ENCODE peak calls at places on chromosomes 13 and 19, in ten cellular contexts. One of them, this sample, is unnamed.

GRCh38 chr13:57627663-57628062 is 3.9 kb upstream of the PCDH17 start:
- DNase-seq in fibroblast of lung: peak; percentile 59
- DNase-seq in right atrium auricular region: no peak
- DNase-seq in fibroblast of the aortic adventitia: peak; percentile 32
- DNase-seq in WERI-Rb-1: no peak
- DNase-seq in AG10803: peak; percentile 7
- DNase-seq in body of pancreas: no peak
- DNase-seq in heart right ventricle: no peak
- DNase-seq in IMR-90: peak; percentile 2
- DNase-seq in left lung: no peak
- DNase-seq in this sample: no peak

GRCh38 chr13:101139076-101139475 is 277.2 kb downstream of the NALCN start:
- DNase-seq in IMR-90: no peak
- DNase-seq in left lung: no peak
- DNase-seq in body of pancreas: no peak
- DNase-seq in fibroblast of lung: no peak
- DNase-seq in heart right ventricle: no peak
- DNase-seq in AG10803: peak; percentile 14
- DNase-seq in fibroblast of the aortic adventitia: no peak
- DNase-seq in right atrium auricular region: no peak
- DNase-seq in WERI-Rb-1: no peak
- DNase-seq in this sample: no peak

GRCh38 chr13:40204246-40204645 is 462.2 kb downstream of the FOXO1 start:
- DNase-seq in heart right ventricle: no peak
- DNase-seq in WERI-Rb-1: no peak
- DNase-seq in left lung: no peak
- DNase-seq in AG10803: no peak
- DNase-seq in fibroblast of the aortic adventitia: no peak
- DNase-seq in fibroblast of lung: no peak
- DNase-seq in body of pancreas: no peak
- DNase-seq in IMR-90: no peak
- DNase-seq in right atrium auricular region: no peak
- DNase-seq in this sample: no peak

GRCh38 chr19:35557539-35558399 is 5.7 kb downstream of the ATP4A start:
- DNase-seq in IMR-90: peak; percentile 33
- DNase-seq in fibroblast of lung: peak; percentile 48
- DNase-seq in right atrium auricular region: no peak
- DNase-seq in WERI-Rb-1: peak; percentile 93
- DNase-seq in fibroblast of the aortic adventitia: peak; percentile 16
- DNase-seq in body of pancreas: peak; percentile 94
- DNase-seq in left lung: peak; percentile 60
- DNase-seq in AG10803: peak; percentile 12
- DNase-seq in heart right ventricle: peak; percentile 35
- DNase-seq in this sample: peak; percentile 51

GRCh38 chr13:111904701-111905608 is 162.0 kb upstream of the SOX1 start:
- DNase-seq in body of pancreas: no peak
- DNase-seq in IMR-90: no peak
- DNase-seq in fibroblast of lung: no peak
- DNase-seq in fibroblast of the aortic adventitia: no peak
- DNase-seq in WERI-Rb-1: peak; percentile 3
- DNase-seq in left lung: peak; percentile 9
- DNase-seq in AG10803: no peak
- DNase-seq in heart right ventricle: no peak
- DNase-seq in right atrium auricular region: peak; percentile 51
- DNase-seq in this sample: no peak

GRCh38 chr13:98214707-98215106 is 37.6 kb upstream of the RNF113B start:
- DNase-seq in AG10803: no peak
- DNase-seq in heart right ventricle: no peak
- DNase-seq in fibroblast of lung: no peak
- DNase-seq in WERI-Rb-1: no peak
- DNase-seq in IMR-90: no peak
- DNase-seq in fibroblast of the aortic adventitia: no peak
- DNase-seq in body of pancreas: peak; percentile 66
- DNase-seq in left lung: no peak
- DNase-seq in right atrium auricular region: no peak
- DNase-seq in this sample: no peak

GRCh38 chr19:43620061-43621001 is 902 bp upstream of the ZNF428 start:
- DNase-seq in fibroblast of lung: no peak
- DNase-seq in AG10803: no peak
- DNase-seq in IMR-90: no peak
- DNase-seq in right atrium auricular region: no peak
- DNase-seq in left lung: no peak
- DNase-seq in WERI-Rb-1: no peak
- DNase-seq in body of pancreas: no peak
- DNase-seq in fibroblast of the aortic adventitia: no peak
- DNase-seq in heart right ventricle: no peak
- DNase-seq in this sample: no peak

GRCh38 chr13:107817652-107818287 is 397.6 kb downstream of the LIG4 start:
- DNase-seq in AG10803: no peak
- DNase-seq in left lung: no peak
- DNase-seq in fibroblast of the aortic adventitia: no peak
- DNase-seq in heart right ventricle: no peak
- DNase-seq in right atrium auricular region: no peak
- DNase-seq in IMR-90: no peak
- DNase-seq in WERI-Rb-1: no peak
- DNase-seq in fibroblast of lung: no peak
- DNase-seq in body of pancreas: no peak
- DNase-seq in this sample: no peak

DNA sequence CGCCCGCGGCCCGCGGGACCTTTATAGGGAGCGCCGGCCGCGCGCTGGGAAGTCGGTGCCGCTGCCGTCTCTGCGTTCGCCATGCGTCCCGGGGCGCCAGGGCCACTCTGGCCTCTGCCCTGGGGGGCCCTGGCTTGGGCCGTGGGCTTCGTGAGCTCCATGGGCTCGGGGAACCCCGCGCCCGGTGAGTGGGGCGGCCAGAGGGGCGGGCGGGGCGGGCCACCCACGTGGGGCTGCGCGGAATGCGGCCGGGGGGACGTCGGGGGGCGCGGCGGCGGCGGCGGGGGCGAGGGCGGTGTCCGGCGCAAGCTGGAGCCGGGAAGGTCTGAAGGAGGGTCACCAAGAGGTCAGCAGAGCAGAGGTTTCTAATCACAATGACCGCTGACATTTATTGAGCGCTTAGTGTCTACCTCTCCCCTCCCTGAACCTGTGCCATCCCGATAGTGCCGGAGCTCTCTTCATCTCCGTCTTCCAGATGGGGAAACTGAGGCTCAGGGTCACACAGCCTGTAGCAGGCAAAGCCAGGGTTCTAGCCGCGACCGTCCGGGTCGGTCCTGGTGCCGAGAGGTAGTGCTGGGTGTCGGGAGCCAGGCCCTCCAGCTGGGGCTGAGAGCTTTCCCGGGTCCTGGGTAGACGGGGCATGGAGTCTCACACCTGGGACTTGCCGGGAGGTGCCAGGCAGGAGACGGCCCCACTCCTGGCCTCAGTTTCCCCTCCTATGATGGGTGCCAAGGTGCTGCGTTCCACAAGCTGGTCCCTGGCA is at the start of gene FSTL3:
- DNase-seq in AG10803: no peak
- DNase-seq in right atrium auricular region: no peak
- DNase-seq in fibroblast of the aortic adventitia: peak; percentile 28
- DNase-seq in heart right ventricle: no peak
- DNase-seq in left lung: no peak
- DNase-seq in WERI-Rb-1: no peak
- DNase-seq in body of pancreas: no peak
- DNase-seq in IMR-90: no peak
- DNase-seq in fibroblast of lung: peak; percentile 34
- DNase-seq in this sample: peak; percentile 25
- H3K4me3 ChIP-seq in AG10803: peak within 1 kb of the TSS; percentile 86
- H3K4me3 ChIP-seq in right atrium auricular region: peak within 1 kb of the TSS; percentile 72
- H3K4me3 ChIP-seq in fibroblast of the aortic adventitia: peak within 1 kb of the TSS; percentile 81
- H3K4me3 ChIP-seq in heart right ventricle: peak within 1 kb of the TSS; percentile 51
- H3K4me3 ChIP-seq in left lung: peak within 1 kb of the TSS; percentile 57
- H3K4me3 ChIP-seq in WERI-Rb-1: peak within 1 kb of the TSS; percentile 40
- H3K4me3 ChIP-seq in body of pancreas: no peak within 1 kb of the TSS
- H3K4me3 ChIP-seq in IMR-90: peak within 1 kb of the TSS; percentile 81
- H3K4me3 ChIP-seq in fibroblast of lung: peak within 1 kb of the TSS; percentile 61
- H3K4me3 ChIP-seq in this sample: peak within 1 kb of the TSS; percentile 81

GRCh38 chr19:49690656-49691242 is at the start of gene CPT1C:
- DNase-seq in left lung: peak; percentile 73
- DNase-seq in fibroblast of the aortic adventitia: peak; percentile 74
- DNase-seq in IMR-90: peak; percentile 79
- DNase-seq in heart right ventricle: peak; percentile 87
- DNase-seq in body of pancreas: peak; percentile 82
- DNase-seq in WERI-Rb-1: peak; percentile 95
- DNase-seq in AG10803: peak; percentile 67
- DNase-seq in right atrium auricular region: peak; percentile 82
- DNase-seq in fibroblast of lung: peak; percentile 73
- DNase-seq in this sample: peak; percentile 70

GRCh38 chr19:49687566-49688316 is 1.7 kb upstream of the ADM5 start:
- DNase-seq in AG10803: no peak
- DNase-seq in body of pancreas: no peak
- DNase-seq in IMR-90: no peak
- DNase-seq in left lung: no peak
- DNase-seq in fibroblast of the aortic adventitia: no peak
- DNase-seq in fibroblast of lung: no peak
- DNase-seq in heart right ventricle: no peak
- DNase-seq in WERI-Rb-1: no peak
- DNase-seq in right atrium auricular region: no peak
- DNase-seq in this sample: no peak

GRCh38 chr19:49690073-49690655 is 752 bp upstream of the CPT1C start:
- DNase-seq in IMR-90: no peak
- DNase-seq in left lung: no peak
- DNase-seq in heart right ventricle: no peak
- DNase-seq in AG10803: no peak
- DNase-seq in fibroblast of lung: no peak
- DNase-seq in WERI-Rb-1: no peak
- DNase-seq in right atrium auricular region: no peak
- DNase-seq in body of pancreas: no peak
- DNase-seq in fibroblast of the aortic adventitia: no peak
- DNase-seq in this sample: no peak

GRCh38 chr19:49688531-49689132 is 762 bp upstream of the ADM5 start:
- DNase-seq in right atrium auricular region: no peak
- DNase-seq in heart right ventricle: no peak
- DNase-seq in AG10803: no peak
- DNase-seq in WERI-Rb-1: no peak
- DNase-seq in fibroblast of lung: no peak
- DNase-seq in body of pancreas: no peak
- DNase-seq in IMR-90: no peak
- DNase-seq in fibroblast of the aortic adventitia: no peak
- DNase-seq in left lung: no peak
- DNase-seq in this sample: no peak

DNA sequence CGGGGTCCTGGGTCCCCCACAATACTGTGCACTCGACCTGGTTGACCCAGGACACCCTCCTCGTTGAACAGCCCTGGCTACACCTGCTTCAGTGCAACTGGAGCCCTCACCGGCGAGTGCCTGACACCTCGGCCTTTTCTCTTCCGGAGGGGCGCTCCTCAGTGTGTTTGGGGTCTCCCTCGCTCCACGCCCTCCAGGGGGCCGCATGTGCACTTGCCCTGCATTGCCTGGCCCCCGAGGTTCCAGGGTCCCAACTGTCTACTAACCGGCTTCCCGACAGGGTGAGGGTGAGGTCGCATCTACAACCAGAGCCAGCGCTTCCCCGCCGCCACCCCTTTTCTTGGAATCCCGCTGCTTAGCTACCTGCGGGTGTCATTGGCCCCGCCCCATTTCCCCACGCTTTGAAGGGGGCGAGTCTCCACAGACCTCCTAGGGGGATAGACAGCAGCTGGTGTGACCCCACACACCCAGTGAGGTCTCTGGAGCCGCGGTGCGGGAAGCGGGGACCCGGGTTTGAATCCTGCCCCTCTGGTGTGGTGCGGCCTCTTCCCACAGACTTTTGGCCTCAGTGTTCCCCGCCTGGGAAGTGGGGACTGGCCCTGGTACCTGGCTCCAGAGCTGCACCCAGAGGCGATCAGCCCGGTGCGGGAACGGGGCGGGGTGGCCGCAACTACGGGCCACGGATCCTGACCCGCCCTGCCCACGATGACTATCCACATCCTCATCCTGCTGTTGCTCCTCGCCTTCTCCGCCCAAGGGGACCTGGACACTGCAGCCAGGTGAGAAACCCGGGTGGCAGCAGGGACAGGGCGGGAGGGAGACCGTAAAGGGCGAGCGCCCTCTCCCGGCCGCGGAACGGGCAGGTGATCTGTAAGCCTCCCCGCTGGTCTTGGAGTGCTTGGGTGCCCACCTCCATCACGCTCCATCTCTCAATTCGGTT is at the start of gene ADM5:
- DNase-seq in right atrium auricular region: no peak
- DNase-seq in WERI-Rb-1: peak; percentile 86
- DNase-seq in AG10803: no peak
- DNase-seq in IMR-90: no peak
- DNase-seq in heart right ventricle: no peak
- DNase-seq in fibroblast of lung: no peak
- DNase-seq in left lung: no peak
- DNase-seq in body of pancreas: peak; percentile 86
- DNase-seq in fibroblast of the aortic adventitia: no peak
- DNase-seq in this sample: no peak
- TF ChIP-seq CTCF in right atrium auricular region: peak; percentile 21
- TF ChIP-seq CTCF in WERI-Rb-1: peak; percentile 87
- TF ChIP-seq CTCF in AG10803: peak; percentile 51
- TF ChIP-seq CTCF in IMR-90: peak; percentile 40
- TF ChIP-seq CTCF in heart right ventricle: peak; percentile 70
- TF ChIP-seq CTCF in fibroblast of lung: peak; percentile 47
- TF ChIP-seq CTCF in left lung: peak; percentile 13
- TF ChIP-seq CTCF in body of pancreas: peak; percentile 57
- TF ChIP-seq CTCF in fibroblast of the aortic adventitia: peak; percentile 53
- TF ChIP-seq CTCF in this sample: peak; percentile 79

DNA sequence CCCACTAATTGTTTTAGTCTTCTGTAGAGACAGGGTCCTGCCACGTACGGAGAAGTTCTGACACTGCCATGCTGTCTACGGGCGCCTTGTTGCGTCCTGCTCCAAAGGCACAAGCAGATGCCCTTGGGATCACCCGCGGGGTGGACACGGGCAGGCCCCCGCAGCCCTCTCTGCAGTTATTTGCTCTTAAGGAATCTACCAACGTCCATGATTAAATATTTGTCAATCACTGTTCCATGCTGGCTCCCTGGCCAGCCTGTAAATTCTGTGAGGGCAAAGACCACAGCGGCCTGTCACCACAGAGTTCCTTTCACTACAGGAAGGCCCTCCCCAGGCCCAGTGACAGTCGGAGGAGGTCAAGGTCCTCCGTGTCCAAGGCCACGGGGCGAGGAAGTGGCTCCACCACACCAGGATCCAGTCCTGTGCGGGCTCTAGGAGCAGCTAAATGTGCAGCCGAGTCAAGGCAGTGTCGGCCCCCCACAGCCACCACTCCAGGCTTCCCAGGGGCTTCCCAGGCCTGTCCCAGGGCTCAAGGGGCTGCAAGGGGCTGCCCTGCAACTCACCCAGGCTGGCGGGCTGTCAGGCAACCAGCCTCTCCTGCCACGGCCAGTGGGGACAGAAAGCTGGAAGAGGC is 2.1 kb downstream of the RNF126 start:
- DNase-seq in AG10803: no peak
- DNase-seq in heart right ventricle: no peak
- DNase-seq in fibroblast of lung: no peak
- DNase-seq in body of pancreas: no peak
- DNase-seq in fibroblast of the aortic adventitia: no peak
- DNase-seq in right atrium auricular region: no peak
- DNase-seq in IMR-90: no peak
- DNase-seq in WERI-Rb-1: no peak
- DNase-seq in left lung: no peak
- DNase-seq in this sample: no peak
- H3K4me3 ChIP-seq in AG10803: peak overlapping the region; percentile 78
- H3K4me3 ChIP-seq in heart right ventricle: peak overlapping the region; percentile 99
- H3K4me3 ChIP-seq in fibroblast of lung: peak overlapping the region; percentile 63
- H3K4me3 ChIP-seq in body of pancreas: no peak overlapping the region
- H3K4me3 ChIP-seq in fibroblast of the aortic adventitia: peak overlapping the region; percentile 84
- H3K4me3 ChIP-seq in right atrium auricular region: no peak overlapping the region
- H3K4me3 ChIP-seq in IMR-90: no peak overlapping the region
- H3K4me3 ChIP-seq in WERI-Rb-1: no peak overlapping the region
- H3K4me3 ChIP-seq in left lung: peak overlapping the region; percentile 97
- H3K4me3 ChIP-seq in this sample: peak overlapping the region; percentile 88

DNA sequence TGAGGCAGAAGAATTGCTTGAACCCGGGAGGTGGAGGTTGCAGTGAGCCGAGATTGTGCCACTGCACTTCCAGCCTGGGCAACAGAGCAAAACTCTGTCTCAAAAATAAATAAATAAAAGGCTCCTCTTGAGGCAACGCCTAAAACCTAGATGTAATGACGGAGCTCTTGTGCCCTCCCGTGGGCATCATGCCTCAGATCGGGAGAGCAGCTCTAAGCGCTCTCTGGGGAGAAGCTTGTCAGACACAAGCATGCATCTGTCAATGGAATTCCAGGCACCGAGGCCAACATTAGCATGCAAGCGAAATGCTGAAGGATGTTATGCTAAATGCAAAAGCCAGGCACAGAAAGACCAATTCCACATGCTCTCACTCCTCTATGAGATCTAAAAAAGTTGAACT is 45.6 kb upstream of the MRI1 start:
- DNase-seq in AG10803: peak; percentile 89
- DNase-seq in body of pancreas: peak; percentile 32
- DNase-seq in right atrium auricular region: no peak
- DNase-seq in fibroblast of lung: peak; percentile 83
- DNase-seq in fibroblast of the aortic adventitia: peak; percentile 89
- DNase-seq in IMR-90: peak; percentile 66
- DNase-seq in WERI-Rb-1: peak; percentile 20
- DNase-seq in left lung: no peak
- DNase-seq in heart right ventricle: no peak
- DNase-seq in this sample: peak; percentile 28
- TF ChIP-seq CTCF in AG10803: peak; percentile 56
- TF ChIP-seq CTCF in body of pancreas: no peak
- TF ChIP-seq CTCF in right atrium auricular region: no peak
- TF ChIP-seq CTCF in fibroblast of lung: peak; percentile 46
- TF ChIP-seq CTCF in fibroblast of the aortic adventitia: peak; percentile 42
- TF ChIP-seq CTCF in IMR-90: peak; percentile 50
- TF ChIP-seq CTCF in WERI-Rb-1: peak; percentile 34
- TF ChIP-seq CTCF in left lung: no peak
- TF ChIP-seq CTCF in heart right ventricle: peak; percentile 58
- TF ChIP-seq CTCF in this sample: peak; percentile 52

This sample was measured in brain microvascular endothelial cell.